ENCODE peak calls at places on chromosome X, in six cellular contexts. Q is tibial artery, E is K562, F is OCI-LY7, B is breast epithelium, K is suprapubic skin. Z is an unnamed sample. For H3K4me1, the result is how much of the 10 kb centered on the place peaks cover.

GRCh38 chrX:68443155-68443868 is 10.0 kb upstream of the OPHN1 start:
- DNase-seq in Q (no peak), E (no peak), F (no peak), B (no peak), K (no peak), Z (no peak)

GRCh38 chrX:112967341-112967740 is 126.7 kb upstream of the AMOT start:
- DNase-seq in Q (no peak), E (no peak), F (no peak), B (no peak), K (no peak), Z (no peak)

GRCh38 chrX:15050395-15050794 is 177.2 kb downstream of the MOSPD2 start:
- DNase-seq in Q (no peak), E (peak), F (peak), B (no peak), K (no peak), Z (no peak)

GRCh38 chrX:43949669-43950068 is 23.5 kb downstream of the NDP start:
- DNase-seq in Q (no peak), E (no peak), F (peak), B (no peak), K (no peak), Z (no peak)

GRCh38 chrX:46627700-46628405 is 54.3 kb downstream of the CHST7 start:
- DNase-seq in Q (peak), E (no peak), F (no peak), B (no peak), K (peak), Z (no peak)

GRCh38 chrX:1491851-1492349 is 39.2 kb upstream of the ASMTL start:
- DNase-seq in Q (no peak), E (peak), F (peak), B (no peak), K (peak), Z (no peak)

GRCh38 chrX:19709812-19710518 is 177.4 kb downstream of the SH3KBP1 start:
- DNase-seq in Q (no peak), E (no peak), F (no peak), B (no peak), K (no peak), Z (no peak)

GRCh38 chrX:153651540-153652079 is 4.6 kb downstream of the DUSP9 start:
- DNase-seq in Q (no peak), E (no peak), F (peak), B (no peak), K (peak), Z (no peak)

GRCh38 chrX:3697701-3698279 is 15.7 kb downstream of the PRKX start:
- DNase-seq in Q (peak), E (no peak), F (no peak), B (peak), K (no peak), Z (peak)

GRCh38 chrX:7146703-7147430 is 645 bp upstream of the STS start:
- DNase-seq in Q (no peak), E (peak), F (peak), B (no peak), K (no peak), Z (no peak)

GRCh38 chrX:53678667-53679066 is 7.9 kb downstream of the HUWE1 start:
- DNase-seq in Q (no peak), E (no peak), F (no peak), B (no peak), K (no peak), Z (no peak)

GRCh38 chrX:53683556-53684414 is 2.7 kb downstream of the HUWE1 start:
- DNase-seq in Q (peak), E (peak), F (peak), B (peak), K (peak), Z (peak)

GRCh38 chrX:53684415-53685192 is 1.9 kb downstream of the HUWE1 start:
- DNase-seq in Q (no peak), E (no peak), F (no peak), B (no peak), K (no peak), Z (no peak)

GRCh38 chrX:53682885-53683555 is 3.5 kb downstream of the HUWE1 start:
- DNase-seq in Q (peak), E (peak), F (peak), B (no peak), K (peak), Z (no peak)

DNA sequence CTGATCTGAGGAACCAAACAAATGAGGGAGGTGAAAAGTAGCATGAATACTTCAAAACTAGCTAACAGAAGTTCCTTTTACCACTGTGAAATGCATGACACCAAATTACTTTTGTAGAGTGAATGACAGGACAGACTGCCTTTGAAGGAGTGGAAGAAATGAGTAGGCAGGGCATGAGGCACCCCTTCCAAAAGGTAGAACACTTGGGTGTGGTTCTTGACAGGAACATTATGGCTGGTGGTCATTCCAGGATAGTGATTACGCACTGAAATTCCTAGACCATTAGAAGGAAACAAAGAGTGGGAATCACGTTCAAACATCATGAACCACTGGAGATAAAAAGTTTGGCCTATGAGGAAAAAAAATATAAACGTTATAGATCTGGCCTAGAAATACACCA is 4.9 kb downstream of the HUWE1 start:
- DNase-seq in Q (no peak), E (no peak), F (no peak), B (no peak), K (no peak), Z (no peak)
- H3K4me1 ChIP-seq in Q (under half), E (under half), F (under half), B (under half), K (under half), Z (under half)

GRCh38 chrX:107750263-107750662 is 25.3 kb downstream of the TSC22D3 start:
- DNase-seq in Q (no peak), E (no peak), F (no peak), B (no peak), K (no peak), Z (no peak)

GRCh38 chrX:107752037-107752436 is 23.6 kb downstream of the TSC22D3 start:
- DNase-seq in Q (no peak), E (no peak), F (no peak), B (no peak), K (no peak), Z (no peak)

GRCh38 chrX:107751127-107751526 is 24.5 kb downstream of the TSC22D3 start:
- DNase-seq in Q (no peak), E (no peak), F (no peak), B (no peak), K (no peak), Z (no peak)

GRCh38 chrX:107747596-107748161 is 27.9 kb downstream of the TSC22D3 start:
- DNase-seq in Q (peak), E (no peak), F (no peak), B (no peak), K (no peak), Z (no peak)

DNA sequence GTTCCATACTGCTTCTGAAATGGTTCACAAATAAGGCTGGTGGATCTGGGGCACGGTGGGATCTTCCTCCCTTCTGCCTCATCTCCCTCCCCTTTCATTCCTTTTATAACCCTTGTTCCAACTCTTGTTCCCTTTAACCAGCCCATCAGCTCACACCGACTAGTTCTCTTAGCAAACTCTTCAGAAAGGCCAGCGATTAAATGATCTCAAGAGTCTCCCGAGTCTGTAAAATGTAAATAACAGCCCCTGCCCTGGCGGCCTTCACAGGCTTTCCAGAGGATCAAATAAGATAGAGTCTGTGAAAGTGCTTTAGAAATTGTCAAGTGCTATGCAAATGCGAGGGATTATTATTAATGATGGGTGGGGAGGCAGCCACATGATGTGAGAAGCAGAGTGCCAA is 27.1 kb downstream of the TSC22D3 start:
- DNase-seq in Q (no peak), E (no peak), F (no peak), B (no peak), K (no peak), Z (no peak)
- H3K27ac ChIP-seq in Q (peak), E (no peak), F (no peak), B (no peak), K (peak), Z (peak)

DNA sequence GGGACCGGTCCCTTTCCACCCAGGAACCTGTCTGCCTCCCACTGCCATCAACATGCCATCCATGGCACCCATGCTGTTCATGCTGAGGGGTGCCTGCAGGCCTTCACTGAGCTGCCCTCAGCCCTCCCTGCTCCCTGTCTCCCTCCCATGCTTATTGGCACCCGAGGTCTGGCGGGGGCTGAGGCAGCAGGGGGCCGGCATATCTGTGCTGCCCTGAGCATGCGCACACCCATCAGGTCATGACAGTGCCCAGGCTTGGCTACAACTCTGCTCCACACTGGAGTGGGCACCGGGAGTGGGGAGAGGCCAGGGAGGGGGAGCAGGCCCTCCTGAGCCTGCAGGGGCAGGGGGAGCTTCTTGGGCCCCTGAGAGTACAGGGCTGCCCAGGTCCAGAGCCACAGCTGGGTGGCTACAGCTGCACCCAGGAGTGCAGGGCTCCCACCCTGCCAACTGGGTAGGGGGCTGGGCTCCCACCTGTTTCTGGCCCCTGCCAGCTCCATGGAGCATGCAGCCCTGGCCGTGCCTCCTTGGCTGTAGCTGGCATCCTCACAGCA is 395.8 kb upstream of the DMD start:
- DNase-seq in Q (no peak), E (no peak), F (no peak), B (no peak), K (no peak), Z (no peak)
- TF ChIP-seq CTCF in Q (no peak), E (no peak), F (no peak), B (no peak), K (no peak), Z (no peak)

DNA sequence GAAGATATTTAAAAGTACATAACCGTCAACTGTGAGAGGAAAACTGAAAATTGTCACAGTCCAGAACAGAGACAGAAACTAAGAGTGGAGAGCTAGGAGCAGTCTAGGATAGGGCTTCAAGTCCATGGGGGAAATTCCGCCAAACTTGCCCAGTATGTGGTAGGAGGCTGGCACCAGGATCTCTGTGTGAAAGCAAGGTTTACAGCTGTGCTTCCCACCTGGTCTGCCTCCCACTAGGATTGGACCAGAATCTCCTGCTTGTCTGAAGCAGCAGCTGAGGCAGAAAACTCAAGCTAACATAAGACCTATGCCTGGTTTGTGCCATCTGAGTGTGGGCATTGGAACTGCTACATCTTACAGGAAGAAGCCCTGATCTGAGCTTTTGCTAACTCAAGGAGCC is 18.6 kb upstream of the FHL1 start:
- DNase-seq in Q (no peak), E (no peak), F (no peak), B (no peak), K (no peak), Z (no peak)
- H3K4me1 ChIP-seq in Q (under half), E (under half), F (under half), B (under half), K (under half), Z (under half)

GRCh38 chrX:11758400-11759171 is 549 bp downstream of the MSL3 start:
- DNase-seq in Q (peak), E (peak), F (peak), B (peak), K (peak), Z (peak)
- H3K27ac ChIP-seq in Q (peak), E (peak), F (peak), B (peak), K (peak), Z (peak)

DNA sequence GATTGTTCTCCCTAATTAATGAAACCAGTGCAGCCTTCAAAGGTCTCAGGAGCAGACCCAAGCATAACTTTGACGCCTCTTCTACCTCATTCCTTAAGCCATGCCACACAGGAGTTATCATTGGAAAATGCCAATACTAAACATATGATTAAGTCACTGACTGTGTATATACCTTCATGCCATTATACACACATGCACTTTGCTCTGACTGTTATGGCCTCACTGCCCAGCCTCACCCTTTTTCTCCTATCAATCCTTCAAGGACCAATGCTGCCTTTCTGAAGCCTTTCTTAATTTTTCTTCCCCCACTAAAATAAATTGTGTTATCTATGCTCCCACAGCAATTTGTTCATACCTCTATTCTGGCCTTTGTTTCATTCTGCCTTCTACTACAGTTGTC is 725.6 kb downstream of the RPA4 start:
- DNase-seq in Q (no peak), E (no peak), F (no peak), B (no peak), K (no peak), Z (no peak)
- TF ChIP-seq CTCF in Q (no peak), E (no peak), F (no peak), B (no peak), K (no peak), Z (no peak)

DNA sequence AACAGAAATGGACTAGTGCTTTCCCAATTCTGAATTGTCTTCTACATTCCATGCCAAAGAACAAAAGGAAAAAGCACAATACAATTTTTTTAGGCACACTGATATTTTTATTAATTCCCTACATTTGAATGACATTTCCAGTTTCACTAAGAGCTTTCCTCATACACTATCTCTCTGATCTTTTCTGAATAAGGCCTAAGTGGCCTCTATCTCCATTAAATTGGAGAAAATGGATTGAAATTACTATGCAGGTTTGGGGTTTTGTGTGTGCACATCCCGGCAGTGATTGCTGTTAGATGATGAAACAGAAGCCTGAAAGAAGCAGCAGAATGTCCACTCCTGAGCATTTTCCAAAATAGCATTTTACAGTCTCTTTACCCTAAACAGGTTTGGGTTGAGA is 104.0 kb downstream of the ATP11C start:
- DNase-seq in Q (no peak), E (no peak), F (no peak), B (no peak), K (no peak), Z (no peak)
- H3K4me1 ChIP-seq in Q (under half), E (under half), F (under half), B (under half), K (under half), Z (under half)

GRCh38 chrX:48475295-48475694 is 704 bp upstream of the FTSJ1 start:
- DNase-seq in Q (no peak), E (no peak), F (peak), B (no peak), K (no peak), Z (no peak)
- H3K27ac ChIP-seq in Q (no peak), E (peak), F (peak), B (no peak), K (no peak), Z (peak)

GRCh38 chrX:22533898-22534297 is 261.2 kb downstream of the CBLL2 start:
- DNase-seq in Q (no peak), E (no peak), F (no peak), B (no peak), K (no peak), Z (no peak)
- TF ChIP-seq CTCF in Q (no peak), E (no peak), F (no peak), B (no peak), K (no peak), Z (no peak)

GRCh38 chrX:40503094-40503493 is 77.7 kb upstream of the ATP6AP2 start:
- DNase-seq in Q (no peak), E (no peak), F (no peak), B (no peak), K (no peak), Z (no peak)

GRCh38 chrX:40508560-40508959 is 72.2 kb upstream of the ATP6AP2 start:
- DNase-seq in Q (no peak), E (no peak), F (no peak), B (no peak), K (no peak), Z (no peak)

GRCh38 chrX:40501456-40501855 is 79.3 kb upstream of the ATP6AP2 start:
- DNase-seq in Q (no peak), E (no peak), F (no peak), B (no peak), K (no peak), Z (no peak)

GRCh38 chrX:40502688-40503087 is 78.1 kb upstream of the ATP6AP2 start:
- DNase-seq in Q (no peak), E (no peak), F (no peak), B (no peak), K (no peak), Z (no peak)

GRCh38 chrX:40504801-40505605 is 75.8 kb upstream of the ATP6AP2 start:
- DNase-seq in Q (no peak), E (no peak), F (no peak), B (no peak), K (no peak), Z (no peak)
- H3K4me1 ChIP-seq in Q (under half), E (under half), F (under half), B (under half), K (under half), Z (under half)